ENCODE peak calls at places on chromosomes 16 and 17, in four cellular contexts. R is BJ, Q is upper lobe of left lung, Z is kidney. M is an unnamed sample.

GRCh38 chr17:32783602-32784001 is 93.3 kb downstream of the MYO1D start:
- DNase-seq in R (no peak), Q (no peak), Z (no peak), M (no peak)

GRCh38 chr17:80212109-80212508 is 8.0 kb downstream of the SGSH start:
- DNase-seq in R (no peak), Q (no peak), Z (peak), M (no peak)

GRCh38 chr17:32275060-32276042 is 9.7 kb downstream of the RHBDL3 start:
- DNase-seq in R (peak), Q (no peak), Z (peak), M (no peak)

GRCh38 chr16:14364386-14365199 is 265.5 kb downstream of the PARN start:
- DNase-seq in R (peak), Q (peak), Z (peak), M (no peak)

GRCh38 chr17:49748791-49749190 is 15.1 kb downstream of the FAM117A start:
- DNase-seq in R (no peak), Q (no peak), Z (no peak), M (no peak)

GRCh38 chr17:2542056-2542455 is 30.4 kb upstream of the METTL16 start:
- DNase-seq in R (no peak), Q (no peak), Z (no peak), M (no peak)

GRCh38 chr17:29179232-29180036 is 764 bp downstream of the MYO18A start:
- DNase-seq in R (no peak), Q (peak), Z (peak), M (no peak)

GRCh38 chr17:2186937-2187336 is 116.6 kb downstream of the SMG6 start:
- DNase-seq in R (no peak), Q (no peak), Z (no peak), M (no peak)

GRCh38 chr16:54926166-54926838 is 4.4 kb upstream of the IRX5 start:
- DNase-seq in R (no peak), Q (no peak), Z (no peak), M (no peak)

GRCh38 chr16:79899316-79900110 is 299.0 kb upstream of the MAF start:
- DNase-seq in R (no peak), Q (no peak), Z (no peak), M (no peak)

GRCh38 chr17:48642059-48642842 is 16.1 kb upstream of the HOXB9 start:
- DNase-seq in R (no peak), Q (no peak), Z (no peak), M (no peak)
- TF ChIP-seq CTCF in R (no peak), Q (no peak), Z (no peak), M (no peak)

GRCh38 chr17:5078106-5079028 is at the start of gene ZFP3:
- DNase-seq in R (peak), Q (peak), Z (peak), M (peak)
- TF ChIP-seq CTCF in R (peak), Q (no peak), Z (peak), M (no peak)

DNA sequence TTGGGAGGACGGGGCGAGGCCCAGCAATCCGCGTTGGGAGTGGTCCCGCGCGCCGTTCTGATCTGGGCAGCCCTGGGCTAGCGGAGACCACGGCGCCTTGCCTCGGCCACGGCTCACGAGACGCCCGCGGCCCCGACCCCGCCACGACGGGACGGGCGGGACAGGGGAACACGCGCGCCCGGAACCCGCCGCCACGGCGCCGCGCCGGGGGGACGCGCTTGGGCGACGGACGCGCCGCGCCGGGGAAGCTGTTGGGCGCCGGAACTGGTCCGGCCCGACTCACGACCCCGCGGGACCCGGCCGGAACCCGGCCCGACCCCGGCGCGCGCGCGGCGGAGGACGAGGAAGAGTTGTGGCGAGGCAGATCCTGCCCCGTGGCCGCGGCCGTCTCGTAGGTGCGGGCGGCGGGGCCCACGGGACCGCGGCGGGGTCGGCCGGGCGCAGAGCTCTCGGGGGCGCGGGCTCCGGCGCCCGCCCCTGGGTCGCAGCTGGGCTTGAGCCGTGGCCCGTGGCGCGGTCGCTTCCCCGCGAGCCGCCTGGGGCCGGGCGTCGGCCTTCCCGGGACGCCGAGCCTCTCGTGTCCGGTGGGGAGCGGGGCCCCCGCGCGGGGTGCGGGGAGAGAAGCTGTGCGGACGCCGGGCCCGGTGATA is at the start of gene ACSF3:
- DNase-seq in R (no peak), Q (peak), Z (peak), M (peak)
- TF ChIP-seq CTCF in R (no peak), Q (peak), Z (peak), M (no peak)

DNA sequence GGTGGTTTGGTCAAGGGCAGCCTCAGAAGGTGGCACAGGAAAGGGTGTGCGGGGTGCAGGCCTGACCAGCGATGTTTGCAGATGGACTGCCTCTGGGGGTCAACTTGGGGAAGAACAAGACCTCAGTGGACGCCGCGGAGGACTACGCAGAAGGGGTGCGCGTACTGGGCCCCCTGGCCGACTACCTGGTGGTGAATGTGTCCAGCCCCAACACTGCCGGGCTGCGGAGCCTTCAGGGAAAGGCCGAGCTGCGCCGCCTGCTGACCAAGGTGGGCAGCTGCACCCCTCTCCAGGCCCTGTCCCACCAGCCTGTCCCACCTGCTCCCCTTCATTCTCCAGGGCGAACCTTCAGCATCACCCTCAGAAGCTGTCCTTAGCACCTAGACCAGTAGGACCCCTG is 12.5 kb downstream of the DHODH start:
- DNase-seq in R (no peak), Q (no peak), Z (no peak), M (no peak)
- TF ChIP-seq CTCF in R (peak), Q (no peak), Z (no peak), M (no peak)

GRCh38 chr17:76617838-76618237 is 25.7 kb downstream of the ST6GALNAC1 start:
- DNase-seq in R (no peak), Q (no peak), Z (no peak), M (no peak)

GRCh38 chr17:76611747-76612143 is 26.1 kb upstream of the ST6GALNAC2 start:
- DNase-seq in R (no peak), Q (no peak), Z (no peak), M (no peak)

GRCh38 chr17:76612465-76612864 is 26.8 kb upstream of the ST6GALNAC2 start:
- DNase-seq in R (no peak), Q (no peak), Z (no peak), M (no peak)

GRCh38 chr17:76614912-76615617 is 28.5 kb downstream of the ST6GALNAC1 start:
- DNase-seq in R (no peak), Q (no peak), Z (peak), M (no peak)

GRCh38 chr17:76612977-76613851 is 27.6 kb upstream of the ST6GALNAC2 start:
- DNase-seq in R (no peak), Q (no peak), Z (no peak), M (no peak)
- TF ChIP-seq CTCF in R (no peak), Q (no peak), Z (no peak), M (no peak)

DNA sequence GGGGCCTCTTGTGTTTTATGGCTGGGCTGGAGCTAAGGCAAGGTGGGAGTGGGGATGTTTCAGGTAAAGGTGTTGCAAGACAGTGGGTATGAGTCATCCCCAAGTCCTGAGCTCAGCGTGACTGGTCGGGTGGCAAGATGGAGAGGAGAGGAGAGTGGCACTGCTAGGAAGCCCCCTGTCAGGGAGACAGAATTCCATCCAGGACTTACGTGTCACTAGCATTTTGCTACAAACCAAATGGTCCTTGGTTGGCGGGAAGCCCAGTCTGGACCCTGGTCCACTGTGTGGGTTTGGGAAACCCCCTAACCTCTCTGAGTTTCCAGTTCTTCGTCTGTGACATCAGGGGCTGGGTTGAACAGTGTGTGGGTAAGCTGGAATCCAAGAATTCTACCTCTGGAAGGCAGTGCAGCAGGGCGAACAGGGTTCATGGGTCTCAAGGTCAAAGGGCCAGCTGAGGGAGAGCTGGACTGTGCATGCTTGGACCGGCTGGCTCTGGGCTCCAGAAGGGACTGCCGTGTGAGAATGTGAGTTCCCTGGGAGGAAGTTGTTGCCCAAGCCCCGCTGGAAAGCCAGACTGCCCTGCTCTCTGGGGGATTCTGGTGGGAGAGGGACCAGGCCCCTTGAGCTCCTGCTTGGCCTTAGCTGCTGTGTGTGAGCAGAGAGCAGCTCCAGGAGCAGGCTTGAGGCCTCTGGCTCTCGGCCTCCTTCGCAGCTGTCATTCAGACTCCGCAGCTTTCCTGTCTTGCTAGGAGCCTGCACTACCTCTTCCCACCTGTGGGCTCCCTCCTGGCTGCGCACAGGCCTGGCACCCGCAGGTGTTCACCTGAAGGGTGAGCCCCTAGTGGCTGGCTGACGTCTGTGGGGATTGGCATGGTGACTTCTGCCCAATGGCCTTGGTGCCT is 84.5 kb downstream of the NT5M start:
- DNase-seq in R (no peak), Q (peak), Z (peak), M (no peak)
- TF ChIP-seq CTCF in R (no peak), Q (peak), Z (peak), M (no peak)

DNA sequence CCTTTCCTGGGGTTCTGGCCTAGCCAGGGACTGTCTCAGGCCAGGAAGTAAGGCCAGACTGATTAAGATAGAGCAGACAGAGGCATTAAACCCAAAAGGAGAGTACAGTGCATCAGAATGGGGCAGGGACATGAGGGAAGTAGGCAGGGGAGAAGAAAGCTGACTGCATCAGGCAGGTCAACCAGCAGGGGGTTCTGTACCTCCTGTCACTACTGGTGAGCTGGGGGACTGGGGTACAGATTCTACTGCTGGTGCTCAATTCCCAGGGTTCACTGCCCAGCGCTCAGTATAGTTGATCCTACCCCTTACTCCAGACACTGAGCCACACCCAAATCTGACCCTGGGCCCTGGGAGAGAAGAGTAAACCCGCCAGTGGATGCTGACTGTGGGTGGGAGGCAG is 12.9 kb upstream of the MTMR4 start:
- DNase-seq in R (no peak), Q (no peak), Z (no peak), M (no peak)
- TF ChIP-seq CTCF in R (peak), Q (no peak), Z (peak), M (no peak)

GRCh38 chr17:17055286-17056166 is 13.3 kb downstream of the MPRIP start:
- DNase-seq in R (no peak), Q (peak), Z (no peak), M (peak)
- TF ChIP-seq CTCF in R (peak), Q (no peak), Z (no peak), M (no peak)

M was measured in activated B cell treated with CpG ODN at 0.5 μM for 24 hours.